ENCODE peak calls at places on chromosomes 5 and 9, in five cellular contexts. U is fibroblast of mammary gland, T is heart left ventricle, N is mesothelial cell of epicardium, Y is naive B cell. Q is an unnamed sample.
A peak's percentile ranks its signal among the peaks of the same experiment; 100 is the strongest.

GRCh38 chr9:124442826-124443225 is 7.4 kb upstream of the ADGRD2 start:
- DNase-seq in Y (no peak), T (no peak), N (no peak), U (no peak), Q (no peak)

GRCh38 chr9:133360400-133361393 is 4.3 kb downstream of the SURF2 start:
- DNase-seq in N (no peak), U (no peak), Y (no peak), T (no peak), Q (no peak)

GRCh38 chr9:34016149-34016548 is 32.5 kb downstream of the UBAP2 start:
- DNase-seq in N (no peak), U (no peak), Y (no peak), T (no peak), Q (no peak)

GRCh38 chr9:21994996-21995651 is 533 bp downstream of the CDKN2B-AS1 start:
- DNase-seq in U (peak; percentile 68), N (peak; percentile 76), T (peak; percentile 77), Y (peak; percentile 94), Q (peak; percentile 16)

GRCh38 chr9:73081979-73082657 is 69.5 kb upstream of the ANXA1 start:
- DNase-seq in T (no peak), N (no peak), U (peak; percentile 67), Y (peak; percentile 10), Q (no peak)

GRCh38 chr9:35295369-35296036 is 133.7 kb downstream of the UNC13B start:
- DNase-seq in T (no peak), U (no peak), Y (no peak), N (no peak), Q (no peak)

GRCh38 chr9:137493163-137494103 is 34.3 kb upstream of the NSMF start:
- DNase-seq in U (peak; percentile 26), Y (no peak), N (no peak), T (no peak), Q (no peak)

GRCh38 chr5:141778683-141779082 is 96.7 kb upstream of the ARAP3 start:
- DNase-seq in N (no peak), Y (no peak), T (no peak), U (peak; percentile 16), Q (no peak)

GRCh38 chr9:126607731-126608130 is 6.0 kb upstream of the LMX1B start:
- DNase-seq in T (no peak), N (no peak), Y (no peak), U (no peak), Q (no peak)

GRCh38 chr5:1343931-1344901 is 683 bp downstream of the CLPTM1L start:
- DNase-seq in T (no peak), N (no peak), U (peak; percentile 13), Y (no peak), Q (no peak)

GRCh38 chr5:42268630-42269029 is 154.6 kb upstream of the GHR start:
- DNase-seq in Y (no peak), N (no peak), U (peak; percentile 64), T (no peak), Q (peak; percentile 17)

GRCh38 chr5:145847499-145848497 is 12.7 kb upstream of the PRELID2 start:
- DNase-seq in Y (no peak), T (no peak), U (peak; percentile 93), N (no peak), Q (no peak)

GRCh38 chr9:96022445-96023031 is 147.0 kb downstream of the ERCC6L2 start:
- DNase-seq in U (no peak), T (peak; percentile 44), N (no peak), Y (no peak), Q (no peak)

GRCh38 chr9:91963711-91964240 is 13.7 kb upstream of the ROR2 start:
- DNase-seq in U (no peak), T (no peak), Y (no peak), N (no peak), Q (no peak)

GRCh38 chr5:132239776-132240175 is 12.1 kb upstream of the P4HA2 start:
- DNase-seq in N (no peak), Y (no peak), T (no peak), U (no peak), Q (no peak)

GRCh38 chr5:56202483-56202882 is 30.6 kb downstream of the ANKRD55 start:
- DNase-seq in N (no peak), T (no peak), Y (no peak), U (no peak), Q (no peak)

GRCh38 chr5:172849636-172850453 is 15.8 kb downstream of the ERGIC1 start:
- DNase-seq in Y (peak; percentile 90), U (peak; percentile 75), T (no peak), N (no peak), Q (no peak)